ENCODE peak calls at places on chromosome 1, in nine cellular contexts. D, X, L, F, G, V, W, H and O are unnamed samples.

GRCh38 chr1:165954940-165955339 is 127.5 kb downstream of the UCK2 start:
- DNase-seq in D (no peak), X (no peak), L (no peak), F (peak; percentile 63), G (peak; percentile 66), V (no peak), W (no peak), H (no peak), O (peak; percentile 81)

GRCh38 chr1:117860906-117861610 is 68.4 kb downstream of the GDAP2 start:
- DNase-seq in D (no peak), X (no peak), L (no peak), F (peak; percentile 85), G (peak; percentile 20), V (no peak), W (no peak), H (no peak), O (peak; percentile 57)

GRCh38 chr1:3684031-3684430 is 31.7 kb downstream of the TP73 start:
- DNase-seq in D (no peak), X (no peak), L (no peak), F (peak; percentile 22), G (peak; percentile 62), V (peak; percentile 25), W (no peak), H (no peak), O (no peak)

GRCh38 chr1:33727310-33727709 is 136.6 kb upstream of the HMGB4 start:
- DNase-seq in D (no peak), X (no peak), L (no peak), F (no peak), G (no peak), V (no peak), W (no peak), H (no peak), O (no peak)

GRCh38 chr1:171841931-171842723 is 829 bp downstream of the DNM3 start:
- DNase-seq in D (no peak), X (peak; percentile 48), L (peak; percentile 38), F (peak; percentile 4), G (peak; percentile 31), V (no peak), W (no peak), H (no peak), O (peak; percentile 24)

GRCh38 chr1:18784523-18784833 is 75.0 kb downstream of the TAS1R2 start:
- DNase-seq in D (no peak), X (no peak), L (no peak), F (no peak), G (no peak), V (no peak), W (no peak), H (no peak), O (no peak)

GRCh38 chr1:217418241-217418840 is 212.5 kb downstream of the GPATCH2 start:
- DNase-seq in D (no peak), X (no peak), L (no peak), F (no peak), G (peak; percentile 26), V (no peak), W (no peak), H (no peak), O (no peak)

GRCh38 chr1:27521336-27522147 is 31.6 kb upstream of the WASF2 start:
- DNase-seq in D (no peak), X (no peak), L (no peak), F (no peak), G (no peak), V (no peak), W (peak; percentile 19), H (no peak), O (no peak)

GRCh38 chr1:41671116-41671755 is 186.8 kb upstream of the EDN2 start:
- DNase-seq in D (no peak), X (no peak), L (no peak), F (no peak), G (no peak), V (no peak), W (no peak), H (no peak), O (no peak)

GRCh38 chr1:59132353-59132752 is 164.5 kb upstream of the FGGY start:
- DNase-seq in D (no peak), X (no peak), L (no peak), F (no peak), G (no peak), V (peak; percentile 45), W (no peak), H (no peak), O (no peak)

GRCh38 chr1:29349871-29350491 is 113.7 kb downstream of the PTPRU start:
- DNase-seq in D (no peak), X (no peak), L (no peak), F (no peak), G (no peak), V (no peak), W (no peak), H (no peak), O (no peak)

GRCh38 chr1:42231253-42231652 is 66.7 kb upstream of the GUCA2A start:
- DNase-seq in D (no peak), X (no peak), L (no peak), F (peak; percentile 12), G (no peak), V (no peak), W (no peak), H (no peak), O (no peak)

GRCh38 chr1:45084562-45084961 is 72.5 kb downstream of the UROD start:
- DNase-seq in D (no peak), X (no peak), L (no peak), F (no peak), G (no peak), V (no peak), W (no peak), H (no peak), O (no peak)

GRCh38 chr1:9476790-9477463 is 62.3 kb upstream of the SLC25A33 start:
- DNase-seq in D (no peak), X (no peak), L (peak; percentile 57), F (peak; percentile 54), G (no peak), V (no peak), W (no peak), H (no peak), O (peak; percentile 19)

GRCh38 chr1:212284332-212284743 is 872 bp upstream of the PPP2R5A start:
- DNase-seq in D (no peak), X (no peak), L (no peak), F (no peak), G (no peak), V (no peak), W (no peak), H (no peak), O (no peak)

GRCh38 chr1:181310560-181310959 is 172.8 kb upstream of the CACNA1E start:
- DNase-seq in D (no peak), X (no peak), L (no peak), F (no peak), G (no peak), V (no peak), W (no peak), H (no peak), O (no peak)

GRCh38 chr1:59445040-59445439 is 148.1 kb downstream of the FGGY start:
- DNase-seq in D (no peak), X (no peak), L (no peak), F (peak; percentile 78), G (peak; percentile 43), V (no peak), W (no peak), H (no peak), O (peak; percentile 70)

GRCh38 chr1:181647314-181648035 is 164.2 kb downstream of the CACNA1E start:
- DNase-seq in D (no peak), X (no peak), L (no peak), F (no peak), G (no peak), V (no peak), W (no peak), H (no peak), O (no peak)